ENCODE peak calls at places on chromosomes 7 and 10, in nine cellular contexts. F is heart left ventricle, U is lower leg skin, X is NB4, Q is glutamatergic neuron, O is fibroblast of villous mesenchyme, H is fibroblast of pulmonary artery, E is cardiac muscle cell, G is WTC11. V is an unnamed sample.

GRCh38 chr7:14197280-14197679 is 207.8 kb upstream of the ETV1 start:
- DNase-seq in F (peak), U (no peak), X (no peak), Q (no peak), O (peak), H (peak), E (peak), G (no peak), V (peak)

GRCh38 chr10:131453772-131454634 is 142.5 kb upstream of the TCERG1L start:
- DNase-seq in F (peak), U (peak), X (peak), Q (peak), O (peak), H (peak), E (peak), G (peak), V (no peak)

GRCh38 chr10:72107325-72108003 is 19.1 kb upstream of the SPOCK2 start:
- DNase-seq in F (no peak), U (no peak), X (no peak), Q (no peak), O (no peak), H (no peak), E (no peak), G (no peak), V (peak)

GRCh38 chr7:151808296-151809155 is 68.4 kb downstream of the PRKAG2 start:
- DNase-seq in F (no peak), U (no peak), X (no peak), Q (peak), O (no peak), H (no peak), E (no peak), G (no peak), V (peak)

GRCh38 chr7:94511763-94512162 is 2.2 kb downstream of the CASD1 start:
- DNase-seq in F (no peak), U (no peak), X (no peak), Q (no peak), O (no peak), H (no peak), E (no peak), G (no peak), V (peak)

GRCh38 chr10:102629661-102630614 is 14.3 kb upstream of the TRIM8 start:
- DNase-seq in F (no peak), U (no peak), X (peak), Q (peak), O (peak), H (peak), E (peak), G (peak), V (peak)

GRCh38 chr7:47451851-47452205 is 130.1 kb downstream of the TNS3 start:
- DNase-seq in F (no peak), U (no peak), X (no peak), Q (no peak), O (peak), H (no peak), E (no peak), G (no peak), V (no peak)

GRCh38 chr10:14547826-14548225 is 217.1 kb upstream of the FRMD4A start:
- DNase-seq in F (no peak), U (no peak), X (no peak), Q (peak), O (no peak), H (no peak), E (peak), G (peak), V (no peak)

GRCh38 chr10:70174058-70174741 is 3.9 kb upstream of the SAR1A start:
- DNase-seq in F (no peak), U (no peak), X (no peak), Q (no peak), O (no peak), H (no peak), E (no peak), G (no peak), V (no peak)

GRCh38 chr10:78552261-78552811 is 516.4 kb upstream of the ZMIZ1 start:
- DNase-seq in F (peak), U (peak), X (no peak), Q (no peak), O (no peak), H (peak), E (peak), G (no peak), V (no peak)

GRCh38 chr7:92695308-92696261 is 105.4 kb upstream of the FAM133B start:
- DNase-seq in F (peak), U (no peak), X (no peak), Q (peak), O (peak), H (peak), E (peak), G (peak), V (peak)

GRCh38 chr10:97411411-97411810 is 10.3 kb upstream of the RRP12 start:
- DNase-seq in F (no peak), U (no peak), X (peak), Q (no peak), O (peak), H (peak), E (peak), G (no peak), V (no peak)

GRCh38 chr7:93016085-93016471 is 101.7 kb downstream of the SAMD9 start:
- DNase-seq in F (no peak), U (no peak), X (no peak), Q (no peak), O (peak), H (peak), E (no peak), G (no peak), V (no peak)

GRCh38 chr10:17219024-17219423 is 9.0 kb upstream of the VIM start:
- DNase-seq in F (no peak), U (no peak), X (no peak), Q (no peak), O (no peak), H (peak), E (no peak), G (no peak), V (no peak)

GRCh38 chr10:44682516-44682915 is 228.6 kb upstream of the TMEM72 start:
- DNase-seq in F (no peak), U (no peak), X (no peak), Q (no peak), O (no peak), H (no peak), E (no peak), G (no peak), V (no peak)

GRCh38 chr10:90985301-90985700 is 64.4 kb upstream of the ANKRD1 start:
- DNase-seq in F (no peak), U (no peak), X (no peak), Q (no peak), O (no peak), H (no peak), E (peak), G (no peak), V (no peak)

GRCh38 chr10:103584216-103585010 is 90.9 kb downstream of the NEURL1 start:
- DNase-seq in F (peak), U (no peak), X (peak), Q (no peak), O (no peak), H (no peak), E (no peak), G (peak), V (no peak)

GRCh38 chr10:19815478-19816419 is 483 bp upstream of the PLXDC2 start:
- DNase-seq in F (peak), U (peak), X (peak), Q (peak), O (peak), H (peak), E (peak), G (peak), V (peak)

GRCh38 chr7:17523813-17524741 is 225.6 kb downstream of the AHR start:
- DNase-seq in F (no peak), U (peak), X (peak), Q (no peak), O (peak), H (peak), E (no peak), G (no peak), V (peak)

GRCh38 chr7:2802504-2803341 is 41.4 kb downstream of the GNA12 start:
- DNase-seq in F (no peak), U (no peak), X (no peak), Q (no peak), O (peak), H (peak), E (no peak), G (no peak), V (peak)

GRCh38 chr7:32905175-32905662 is 13.7 kb upstream of the KBTBD2 start:
- DNase-seq in F (peak), U (no peak), X (peak), Q (peak), O (peak), H (peak), E (peak), G (peak), V (peak)

GRCh38 chr10:132274986-132275385 is 32.8 kb downstream of the STK32C start:
- DNase-seq in F (no peak), U (no peak), X (no peak), Q (no peak), O (no peak), H (no peak), E (no peak), G (no peak), V (no peak)

GRCh38 chr10:100401631-100402328 is 54.7 kb downstream of the SCD start:
- DNase-seq in F (no peak), U (no peak), X (no peak), Q (no peak), O (no peak), H (no peak), E (no peak), G (no peak), V (no peak)

GRCh38 chr7:3598855-3599254 is 297.8 kb downstream of the SDK1 start:
- DNase-seq in F (no peak), U (no peak), X (no peak), Q (no peak), O (no peak), H (no peak), E (no peak), G (no peak), V (no peak)

GRCh38 chr7:15972767-15973362 is 286.4 kb upstream of the MEOX2 start:
- DNase-seq in F (peak), U (peak), X (no peak), Q (no peak), O (peak), H (peak), E (no peak), G (no peak), V (peak)

GRCh38 chr10:19518109-19518508 is 298.1 kb upstream of the PLXDC2 start:
- DNase-seq in F (no peak), U (no peak), X (no peak), Q (no peak), O (no peak), H (no peak), E (no peak), G (no peak), V (no peak)

GRCh38 chr10:4652111-4653010 is 173.6 kb upstream of the AKR1E2 start:
- DNase-seq in F (no peak), U (no peak), X (no peak), Q (no peak), O (peak), H (no peak), E (no peak), G (no peak), V (no peak)

GRCh38 chr10:90306187-90306586 is 551.7 kb downstream of the HTR7 start:
- DNase-seq in F (no peak), U (no peak), X (no peak), Q (no peak), O (peak), H (peak), E (no peak), G (no peak), V (peak)

GRCh38 chr7:156106107-156106426 is 293.8 kb upstream of the SHH start:
- DNase-seq in F (no peak), U (no peak), X (peak), Q (no peak), O (no peak), H (no peak), E (no peak), G (no peak), V (no peak)

GRCh38 chr10:112120491-112120890 is 63.1 kb downstream of the GPAM start:
- DNase-seq in F (no peak), U (no peak), X (no peak), Q (no peak), O (no peak), H (no peak), E (no peak), G (no peak), V (no peak)

DNA sequence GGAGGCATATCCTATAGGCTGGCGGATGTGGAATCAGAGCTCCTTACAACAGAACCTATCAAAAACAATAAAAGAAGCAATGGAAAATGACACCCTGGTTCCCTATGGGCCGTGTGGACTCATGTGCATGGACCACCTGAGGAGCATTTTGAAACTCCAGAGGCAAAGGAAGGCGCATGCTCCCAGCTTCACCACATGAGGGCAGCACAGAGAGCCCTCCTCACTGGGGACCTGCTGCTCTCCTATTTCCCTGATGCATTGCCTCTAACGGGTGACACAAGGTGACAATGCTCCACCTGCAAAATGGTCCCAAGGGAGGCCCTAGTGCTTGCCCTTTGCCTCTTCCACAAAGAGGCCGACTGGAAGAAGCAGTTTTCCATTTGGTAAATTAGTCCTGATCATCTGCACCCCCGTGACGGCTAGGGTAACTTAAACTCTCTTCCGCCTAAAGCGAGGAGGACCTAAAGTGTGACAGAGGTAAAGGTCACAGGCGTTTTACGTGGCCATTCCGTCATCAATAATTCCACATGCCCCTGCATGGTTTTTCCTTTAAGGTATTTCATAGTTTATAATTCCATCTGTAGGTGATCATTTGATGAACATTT is 67.7 kb downstream of the GPAM start:
- DNase-seq in F (no peak), U (no peak), X (peak), Q (peak), O (peak), H (peak), E (peak), G (peak), V (peak)
- TF ChIP-seq CTCF in F (peak), U (no peak), X (peak), Q (peak), O (peak), H (peak), E (peak), G (peak), V (peak)

DNA sequence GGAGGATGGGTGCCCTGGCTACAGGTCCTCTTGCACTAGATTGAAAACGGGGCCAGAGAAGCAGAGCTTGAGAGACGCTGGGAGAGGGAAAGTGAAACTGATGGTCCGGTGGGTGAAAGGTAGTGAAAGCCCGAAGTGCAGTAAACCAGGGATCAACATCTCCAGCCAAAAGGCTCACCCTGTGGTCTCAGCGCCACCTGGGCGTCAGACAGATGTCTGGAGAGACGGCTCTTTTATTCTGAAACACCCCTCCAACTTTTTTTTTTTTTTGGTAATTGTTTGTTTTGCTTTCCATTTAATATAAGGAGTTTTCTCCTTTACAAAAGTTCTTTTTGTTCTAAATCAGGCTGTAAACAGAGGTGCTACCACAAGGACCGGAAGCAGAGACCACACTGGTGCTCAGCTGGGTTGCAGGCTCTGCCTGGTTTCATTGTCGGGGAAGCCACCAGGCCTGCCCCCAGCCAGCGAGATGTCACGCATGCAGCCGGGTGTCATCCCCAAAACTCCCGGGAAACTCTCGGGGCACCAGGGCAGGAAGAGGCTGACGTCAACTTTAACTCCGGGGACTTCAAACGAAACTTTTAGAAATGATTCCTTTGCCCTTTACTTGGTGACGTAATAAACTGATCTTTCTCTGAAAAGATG is 11.2 kb downstream of the IL2RA start:
- DNase-seq in F (peak), U (peak), X (peak), Q (no peak), O (peak), H (peak), E (no peak), G (no peak), V (peak)
- TF ChIP-seq CTCF in F (peak), U (no peak), X (no peak), Q (no peak), O (peak), H (peak), E (peak), G (no peak), V (peak)

DNA sequence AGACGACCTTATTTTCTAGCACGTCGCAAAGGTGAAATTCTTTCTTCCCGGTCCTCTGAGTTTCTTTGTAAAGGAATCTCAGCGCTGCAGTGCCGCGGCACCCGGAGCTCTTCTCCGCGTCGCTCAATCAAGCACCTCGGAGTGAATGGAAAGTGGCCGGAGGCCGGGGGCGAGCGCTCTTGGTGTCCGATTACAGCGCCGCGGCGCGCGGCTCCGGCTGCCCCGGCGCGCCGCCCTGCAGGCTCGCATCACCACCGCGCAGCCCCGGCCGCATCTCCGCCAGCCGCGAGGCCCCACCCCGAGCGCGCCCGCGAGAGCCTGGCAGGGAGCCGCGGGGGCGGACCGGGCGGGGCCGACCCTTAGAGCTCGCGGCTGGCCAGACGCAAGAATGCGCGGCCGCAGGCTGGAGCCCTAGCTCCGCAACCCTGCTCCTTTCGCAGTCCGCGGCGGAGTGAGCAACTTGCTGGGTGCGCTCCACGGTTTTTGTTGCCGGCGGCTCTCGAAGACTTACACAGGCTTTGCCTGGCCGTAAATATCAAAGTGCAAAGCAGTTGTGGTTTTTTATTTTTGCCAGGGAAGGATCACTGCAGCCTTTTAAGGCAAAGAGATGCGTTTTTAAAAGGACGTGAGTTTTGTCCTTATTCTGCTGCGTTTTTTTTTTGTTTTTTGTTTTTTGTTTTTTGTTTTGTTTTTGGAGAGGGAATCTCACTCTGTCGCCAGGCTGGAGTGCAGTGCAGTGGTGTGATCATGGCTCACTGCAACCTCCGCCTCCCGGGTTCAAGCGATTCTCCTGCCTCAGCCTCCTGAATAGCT is at the start of gene SEMA3C:
- DNase-seq in F (peak), U (peak), X (peak), Q (peak), O (peak), H (peak), E (peak), G (peak), V (peak)
- TF ChIP-seq CTCF in F (no peak), U (no peak), X (no peak), Q (no peak), O (peak), H (peak), E (peak), G (no peak), V (no peak)

GRCh38 chr10:127872871-127873600 is 19.7 kb downstream of the CLRN3 start:
- DNase-seq in F (peak), U (no peak), X (peak), Q (no peak), O (no peak), H (peak), E (no peak), G (no peak), V (peak)
- TF ChIP-seq CTCF in F (no peak), U (no peak), X (peak), Q (no peak), O (peak), H (peak), E (peak), G (no peak), V (no peak)

GRCh38 chr10:120336910-120337540 is 120.0 kb upstream of the PLPP4 start:
- DNase-seq in F (no peak), U (peak), X (peak), Q (peak), O (peak), H (peak), E (peak), G (peak), V (peak)
- TF ChIP-seq CTCF in F (peak), U (no peak), X (peak), Q (peak), O (peak), H (peak), E (peak), G (peak), V (peak)

DNA sequence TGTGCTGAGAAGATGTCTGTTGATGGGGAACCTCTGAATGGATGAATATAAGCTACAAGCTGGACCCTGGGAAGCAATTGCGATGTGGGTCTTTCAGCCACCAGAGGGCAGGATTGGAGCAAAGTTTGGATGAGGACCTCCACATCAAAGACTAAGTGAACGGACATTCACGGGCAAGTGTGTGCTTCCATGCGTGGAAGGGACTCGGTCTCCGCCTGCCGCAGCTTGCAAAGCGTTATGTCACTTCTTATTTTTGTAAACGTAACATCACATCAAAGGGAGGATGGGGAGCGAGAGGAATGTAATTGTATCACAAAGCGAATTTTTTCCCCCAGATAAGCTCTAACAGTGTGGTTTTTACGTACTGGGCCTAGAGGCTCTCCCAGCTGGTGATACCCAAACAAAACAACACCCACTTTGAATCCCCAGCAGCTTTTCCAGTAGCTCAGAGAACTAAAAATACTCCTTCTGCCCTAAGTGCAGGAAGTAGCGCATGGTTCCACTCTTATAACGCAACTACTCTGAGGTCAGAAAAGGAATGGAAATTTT is 65.0 kb downstream of the VWA2 start:
- DNase-seq in F (peak), U (peak), X (peak), Q (peak), O (peak), H (peak), E (peak), G (peak), V (peak)
- TF ChIP-seq CTCF in F (peak), U (peak), X (peak), Q (peak), O (peak), H (peak), E (peak), G (peak), V (peak)

V was measured in MCF 10A.